ENCODE peak calls at places on chromosomes 5 and 9, in ten cellular contexts. H, L, M, D, A, B, I, N, G and Q are unnamed samples.

GRCh38 chr5:133644000-133644865 is 31.9 kb upstream of the FSTL4 start:
- DNase-seq in M (no peak), N (no peak), L (no peak), D (no peak), H (no peak), I (no peak), B (no peak), A (no peak), G (no peak), Q (no peak)

GRCh38 chr9:78035369-78035993 is 3.9 kb upstream of the GNAQ start:
- DNase-seq in D (peak), I (peak), G (peak), M (peak), H (no peak), L (peak), N (no peak), B (peak), A (peak), Q (peak)

GRCh38 chr5:146461319-146461718 is 14.2 kb downstream of the TCERG1 start:
- DNase-seq in I (no peak), N (no peak), G (no peak), H (no peak), D (no peak), L (no peak), B (peak), A (peak), M (no peak), Q (no peak)

GRCh38 chr9:121860213-121860612 is 208.8 kb downstream of the DAB2IP start:
- DNase-seq in H (no peak), D (no peak), M (no peak), L (no peak), G (no peak), A (no peak), N (no peak), B (no peak), I (no peak), Q (no peak)

GRCh38 chr5:142520885-142521284 is 165.0 kb downstream of the FGF1 start:
- DNase-seq in H (no peak), L (no peak), A (no peak), I (no peak), N (no peak), M (no peak), D (no peak), B (peak), G (no peak), Q (no peak)

GRCh38 chr9:26954050-26954508 is 2.1 kb upstream of the IFT74 start:
- DNase-seq in N (no peak), H (no peak), D (no peak), L (no peak), G (peak), A (no peak), I (no peak), M (no peak), B (peak), Q (no peak)

GRCh38 chr9:76793784-76794431 is 29.7 kb downstream of the PCA3 start:
- DNase-seq in N (no peak), A (no peak), B (no peak), M (no peak), G (no peak), D (no peak), L (no peak), H (no peak), I (no peak), Q (no peak)

GRCh38 chr5:90355635-90356034 is 53.9 kb downstream of the CETN3 start:
- DNase-seq in B (no peak), D (no peak), I (no peak), L (no peak), A (no peak), G (no peak), M (no peak), N (no peak), H (no peak), Q (no peak)

GRCh38 chr5:149838881-149839739 is 105.5 kb downstream of the PDE6A start:
- DNase-seq in D (no peak), G (no peak), H (no peak), B (peak), M (no peak), N (no peak), L (no peak), A (peak), I (peak), Q (no peak)

GRCh38 chr9:89675403-89675771 is 70.6 kb downstream of the GADD45G start:
- DNase-seq in L (no peak), M (no peak), G (no peak), H (no peak), I (no peak), B (no peak), D (no peak), A (no peak), N (no peak), Q (no peak)

GRCh38 chr5:69493235-69493925 is 790 bp downstream of the OCLN start:
- DNase-seq in H (no peak), M (no peak), N (peak), L (peak), I (no peak), A (no peak), B (peak), G (no peak), D (peak), Q (no peak)

GRCh38 chr9:86604741-86605140 is 250.5 kb upstream of the TUT7 start:
- DNase-seq in A (no peak), G (no peak), D (no peak), H (no peak), I (peak), N (no peak), L (no peak), B (peak), M (no peak), Q (no peak)

GRCh38 chr9:98866435-98867108 is 59.1 kb downstream of the GALNT12 start:
- DNase-seq in L (no peak), N (no peak), A (no peak), G (no peak), I (no peak), M (no peak), B (peak), H (no peak), D (no peak), Q (no peak)

GRCh38 chr5:75552764-75553163 is 41.1 kb downstream of the POLK start:
- DNase-seq in I (no peak), G (no peak), B (no peak), D (no peak), L (no peak), A (no peak), H (no peak), M (no peak), N (no peak), Q (no peak)

GRCh38 chr5:144024601-144025000 is 145.9 kb downstream of the YIPF5 start:
- DNase-seq in M (no peak), D (no peak), A (peak), G (no peak), L (no peak), B (no peak), I (no peak), N (no peak), H (no peak), Q (no peak)

GRCh38 chr5:3051400-3051799 is 299.9 kb upstream of the IRX2 start:
- DNase-seq in B (no peak), L (no peak), M (no peak), H (no peak), N (no peak), D (no peak), A (no peak), I (no peak), G (no peak), Q (no peak)

GRCh38 chr5:17204133-17204489 is 13.3 kb upstream of the BASP1 start:
- DNase-seq in G (no peak), A (no peak), N (no peak), I (no peak), L (no peak), M (no peak), D (no peak), H (no peak), B (no peak), Q (no peak)

GRCh38 chr5:174056064-174056842 is 10.7 kb downstream of the NSG2 start:
- DNase-seq in H (no peak), L (no peak), D (no peak), M (no peak), G (peak), A (no peak), B (no peak), I (no peak), N (no peak), Q (no peak)